ENCODE peak calls at places on chromosomes 1 and 21, in five cellular contexts. Q is NCI-H748 treated with DMSO at 0.1 percent for 48 hours, B is ureter, D is SW480, F is LoVo. W is an unnamed sample.

GRCh38 chr21:37687001-37687400 is 229.3 kb downstream of the KCNJ6 start:
- DNase-seq in Q (no peak), B (no peak), D (no peak), F (no peak), W (no peak)

GRCh38 chr1:82219841-82220240 is 419.1 kb downstream of the ADGRL2 start:
- DNase-seq in Q (no peak), B (no peak), D (no peak), F (no peak), W (no peak)

GRCh38 chr1:114610546-114611245 is 29.3 kb upstream of the BCAS2 start:
- DNase-seq in Q (no peak), B (no peak), D (no peak), F (peak; percentile 48), W (no peak)

GRCh38 chr21:45423201-45423955 is 18.4 kb downstream of the COL18A1 start:
- DNase-seq in Q (no peak), B (no peak), D (no peak), F (no peak), W (no peak)

GRCh38 chr1:76951185-76951584 is 83.9 kb downstream of the ST6GALNAC5 start:
- DNase-seq in Q (peak; percentile 79), B (no peak), D (no peak), F (no peak), W (no peak)

GRCh38 chr1:39685071-39685470 is 6.2 kb downstream of the HPCAL4 start:
- DNase-seq in Q (no peak), B (no peak), D (no peak), F (no peak), W (no peak)

GRCh38 chr21:34020005-34020847 is 53.2 kb upstream of the MRPS6 start:
- DNase-seq in Q (no peak), B (no peak), D (no peak), F (no peak), W (no peak)

GRCh38 chr1:85612704-85613361 is 32.3 kb downstream of the CCN1 start:
- DNase-seq in Q (no peak), B (no peak), D (peak; percentile 53), F (no peak), W (no peak)

GRCh38 chr1:73044241-73044640 is 761.9 kb upstream of the NEGR1 start:
- DNase-seq in Q (no peak), B (no peak), D (no peak), F (no peak), W (no peak)

GRCh38 chr1:218938259-218938658 is 235.4 kb upstream of the LYPLAL1 start:
- DNase-seq in Q (no peak), B (no peak), D (no peak), F (no peak), W (no peak)

GRCh38 chr21:33449650-33450049 is 30.1 kb downstream of the TMEM50B start:
- DNase-seq in Q (no peak), B (no peak), D (no peak), F (no peak), W (no peak)

GRCh38 chr1:27542463-27543273 is 52.7 kb upstream of the WASF2 start:
- DNase-seq in Q (no peak), B (peak; percentile 77), D (peak; percentile 97), F (peak; percentile 74), W (no peak)

GRCh38 chr1:26349196-26349885 is 4.6 kb downstream of the CRYBG2 start:
- DNase-seq in Q (no peak), B (no peak), D (no peak), F (peak; percentile 30), W (no peak)

GRCh38 chr21:26389971-26390641 is 183.0 kb downstream of the CYYR1 start:
- DNase-seq in Q (no peak), B (peak; percentile 55), D (peak; percentile 10), F (peak; percentile 74), W (no peak)

GRCh38 chr1:184685116-184685515 is 69.5 kb downstream of the EDEM3 start:
- DNase-seq in Q (no peak), B (no peak), D (no peak), F (no peak), W (no peak)

GRCh38 chr1:54583307-54583686 is 35.3 kb downstream of the ACOT11 start:
- DNase-seq in Q (no peak), B (no peak), D (no peak), F (no peak), W (no peak)

GRCh38 chr1:229047161-229047840 is 223.6 kb upstream of the RAB4A start:
- DNase-seq in Q (no peak), B (no peak), D (no peak), F (no peak), W (no peak)

GRCh38 chr1:53621144-53621543 is 117.8 kb downstream of the GLIS1 start:
- DNase-seq in Q (no peak), B (peak; percentile 39), D (no peak), F (no peak), W (no peak)

GRCh38 chr1:169031566-169032224 is 74.8 kb upstream of the ATP1B1 start:
- DNase-seq in Q (no peak), B (peak; percentile 76), D (no peak), F (no peak), W (no peak)

GRCh38 chr21:37790905-37791304 is 125.4 kb downstream of the KCNJ6 start:
- DNase-seq in Q (no peak), B (no peak), D (no peak), F (no peak), W (no peak)

GRCh38 chr1:206766251-206766856 is 4.2 kb upstream of the IL19 start:
- DNase-seq in Q (no peak), B (peak; percentile 63), D (peak; percentile 98), F (peak; percentile 39), W (no peak)

GRCh38 chr21:46122241-46122671 is 24.3 kb downstream of the COL6A2 start:
- DNase-seq in Q (no peak), B (no peak), D (peak; percentile 38), F (no peak), W (no peak)

GRCh38 chr1:227946624-227947424 is 908 bp downstream of the WNT9A start:
- DNase-seq in Q (peak; percentile 13), B (peak; percentile 84), D (peak; percentile 79), F (peak; percentile 86), W (peak; percentile 95)

GRCh38 chr1:7255303-7256058 is 470.2 kb downstream of the CAMTA1 start:
- DNase-seq in Q (no peak), B (no peak), D (no peak), F (peak; percentile 2), W (no peak)

GRCh38 chr1:163509126-163509525 is 187.4 kb downstream of the NUF2 start:
- DNase-seq in Q (no peak), B (no peak), D (no peak), F (no peak), W (no peak)

GRCh38 chr21:31559368-31560119 is 99.9 kb upstream of the SOD1 start:
- DNase-seq in Q (peak; percentile 94), B (peak; percentile 95), D (peak; percentile 95), F (no peak), W (peak; percentile 81)

GRCh38 chr1:26234644-26235384 is 814 bp downstream of the CEP85 start:
- DNase-seq in Q (no peak), B (no peak), D (no peak), F (peak; percentile 24), W (no peak)

GRCh38 chr1:203048555-203049051 is 22.3 kb downstream of the PPFIA4 start:
- DNase-seq in Q (no peak), B (no peak), D (peak; percentile 29), F (no peak), W (no peak)

GRCh38 chr1:225368036-225368552 is 59.7 kb downstream of the LBR start:
- DNase-seq in Q (no peak), B (no peak), D (no peak), F (no peak), W (no peak)

GRCh38 chr21:25107708-25108107 is 499.6 kb downstream of the MRPL39 start:
- DNase-seq in Q (no peak), B (no peak), D (no peak), F (no peak), W (no peak)

GRCh38 chr1:24318238-24318987 is 744 bp upstream of the GRHL3 start:
- DNase-seq in Q (no peak), B (no peak), D (no peak), F (no peak), W (no peak)

GRCh38 chr1:205013683-205014367 is 29.2 kb upstream of the CNTN2 start:
- DNase-seq in Q (no peak), B (peak; percentile 53), D (no peak), F (no peak), W (no peak)

GRCh38 chr1:27122652-27123051 is 32.3 kb downstream of the SLC9A1 start:
- DNase-seq in Q (no peak), B (peak; percentile 84), D (peak; percentile 86), F (peak; percentile 56), W (no peak)

GRCh38 chr1:147824776-147825175 is 64.4 kb upstream of the GJA5 start:
- DNase-seq in Q (no peak), B (no peak), D (no peak), F (no peak), W (no peak)

GRCh38 chr1:28196330-28196729 is 19.8 kb upstream of the PTAFR start:
- DNase-seq in Q (no peak), B (no peak), D (no peak), F (no peak), W (no peak)

GRCh38 chr1:229913491-229913890 is 153.5 kb upstream of the GALNT2 start:
- DNase-seq in Q (no peak), B (no peak), D (no peak), F (no peak), W (no peak)

GRCh38 chr1:54413732-54414131 is 7.5 kb upstream of the SSBP3 start:
- DNase-seq in Q (no peak), B (no peak), D (no peak), F (no peak), W (no peak)

GRCh38 chr1:42340093-42340492 is 5.1 kb upstream of the FOXJ3 start:
- DNase-seq in Q (peak; percentile 100), B (no peak), D (peak; percentile 85), F (peak; percentile 90), W (no peak)

GRCh38 chr1:168755800-168756418 is 26.9 kb upstream of the DPT start:
- DNase-seq in Q (no peak), B (no peak), D (no peak), F (no peak), W (no peak)

W was measured in D721Med.